ENCODE peak calls at places on chromosomes 1 and 21, in ten cellular contexts. O, J, U, Y, S, Q, B, G, V and A are unnamed samples.
A peak's percentile ranks its signal among the peaks of the same experiment; 100 is the strongest.

GRCh38 chr1:12230549-12231275 is 882 bp downstream of the VPS13D start:
- DNase-seq in B (peak; percentile 49), J (no peak), S (peak; percentile 73), G (peak; percentile 78), O (no peak), U (no peak), Q (peak; percentile 90), V (peak; percentile 57), Y (peak; percentile 86), A (no peak)

GRCh38 chr1:232600430-232601258 is 29.3 kb downstream of the SIPA1L2 start:
- DNase-seq in B (no peak), G (no peak), Y (no peak), S (no peak), O (no peak), J (no peak), U (no peak), Q (no peak), V (no peak), A (no peak)

GRCh38 chr1:114764689-114765088 is 6.9 kb upstream of the CSDE1 start:
- DNase-seq in S (no peak), Y (no peak), B (no peak), J (no peak), U (no peak), V (no peak), G (no peak), Q (no peak), O (no peak), A (no peak)

GRCh38 chr1:210739627-210740026 is 394.3 kb downstream of the KCNH1 start:
- DNase-seq in U (no peak), V (no peak), B (no peak), S (no peak), Y (no peak), O (no peak), Q (no peak), G (no peak), J (no peak), A (no peak)

GRCh38 chr21:14995695-14996490 is 68.9 kb downstream of the NRIP1 start:
- DNase-seq in Q (no peak), J (no peak), G (peak; percentile 36), U (no peak), V (no peak), O (peak; percentile 13), S (no peak), B (no peak), Y (no peak), A (no peak)

GRCh38 chr21:43188712-43189151 is 19.9 kb downstream of the CRYAA start:
- DNase-seq in S (peak; percentile 41), Q (no peak), V (no peak), B (no peak), J (no peak), Y (peak; percentile 12), O (no peak), G (peak; percentile 62), U (no peak), A (no peak)

GRCh38 chr21:44047996-44048560 is 36.0 kb downstream of the TRAPPC10 start:
- DNase-seq in Y (no peak), G (no peak), J (no peak), O (no peak), U (no peak), Q (no peak), S (no peak), V (no peak), B (no peak), A (no peak)

GRCh38 chr1:185720633-185721272 is 13.4 kb upstream of the HMCN1 start:
- DNase-seq in G (no peak), Q (no peak), Y (no peak), S (no peak), J (no peak), V (no peak), U (no peak), B (no peak), O (no peak), A (no peak)

GRCh38 chr1:42950146-42950480 is 8.6 kb downstream of the SLC2A1 start:
- DNase-seq in Q (no peak), Y (no peak), B (no peak), J (no peak), O (no peak), U (no peak), S (no peak), V (no peak), G (no peak), A (no peak)